ENCODE peak calls at places on chromosomes 12 and 14, in eight cellular contexts. X is HEK293T; S is GM12865; T is Right ventricle myocardium superior; O is NCI-H774; Y is CD4-positive, CD25-positive, alpha-beta regulatory T cell; V is substantia nigra; A is Caco-2. J is an unnamed sample.

GRCh38 chr12:48160807-48161206 is 3.5 kb upstream of the ASB8 start:
- DNase-seq in O (no peak), S (peak; percentile 45), Y (no peak), X (no peak), A (no peak), V (no peak), T (peak; percentile 58), J (no peak)

GRCh38 chr14:77189479-77189878 is 7.9 kb downstream of the TMEM63C start:
- DNase-seq in T (no peak), X (no peak), A (no peak), Y (no peak), O (no peak), S (no peak), V (no peak), J (no peak)

GRCh38 chr12:12427568-12427967 is 70.7 kb downstream of the BORCS5 start:
- DNase-seq in S (no peak), V (no peak), T (no peak), Y (no peak), A (no peak), O (no peak), X (no peak), J (no peak)

GRCh38 chr12:119864591-119864990 is 12.5 kb downstream of the CIT start:
- DNase-seq in A (no peak), T (no peak), X (no peak), Y (no peak), S (no peak), V (no peak), O (no peak), J (no peak)

GRCh38 chr12:128947199-128947598 is 93.9 kb downstream of the GLT1D1 start:
- DNase-seq in O (no peak), T (no peak), X (no peak), A (no peak), V (no peak), S (no peak), Y (no peak), J (no peak)

GRCh38 chr14:76695263-76695920 is 65.9 kb upstream of the VASH1 start:
- DNase-seq in V (no peak), S (no peak), O (no peak), Y (no peak), A (no peak), T (no peak), X (no peak), J (no peak)

GRCh38 chr14:62179367-62180018 is 417.3 kb downstream of the SNAPC1 start:
- DNase-seq in V (no peak), S (peak; percentile 70), Y (peak; percentile 43), O (peak; percentile 41), X (peak; percentile 66), T (no peak), A (peak; percentile 60), J (no peak)

GRCh38 chr12:115204957-115205754 is 521.2 kb upstream of the TBX3 start:
- DNase-seq in O (no peak), S (no peak), V (no peak), Y (no peak), T (no peak), X (no peak), A (no peak), J (no peak)

GRCh38 chr12:121773011-121773777 is 20.3 kb downstream of the RHOF start:
- DNase-seq in A (peak; percentile 86), T (peak; percentile 81), V (no peak), X (peak; percentile 87), S (peak; percentile 90), Y (peak; percentile 87), O (peak; percentile 34), J (no peak)

GRCh38 chr14:32724864-32725550 is 213.7 kb upstream of the NPAS3 start:
- DNase-seq in Y (no peak), O (no peak), A (no peak), V (no peak), X (peak; percentile 50), T (no peak), S (no peak), J (peak; percentile 63)

GRCh38 chr14:73457050-73457934 is 1.1 kb downstream of the NUMB start:
- DNase-seq in X (no peak), S (peak; percentile 38), O (no peak), Y (peak; percentile 17), T (peak; percentile 54), A (peak; percentile 60), V (no peak), J (no peak)

GRCh38 chr12:52873513-52873831 is 24.7 kb upstream of the KRT78 start:
- DNase-seq in X (no peak), O (peak; percentile 72), Y (no peak), S (no peak), T (no peak), V (no peak), A (no peak), J (no peak)

GRCh38 chr12:120367252-120367923 is 1.6 kb downstream of the MSI1 start:
- DNase-seq in O (no peak), V (no peak), Y (no peak), T (no peak), S (no peak), X (peak; percentile 55), A (peak; percentile 30), J (no peak)

GRCh38 chr12:72872488-72872887 is 600.3 kb downstream of the TRHDE start:
- DNase-seq in S (no peak), X (peak; percentile 11), A (no peak), T (no peak), Y (no peak), V (no peak), O (peak; percentile 89), J (no peak)

GRCh38 chr14:47044841-47045240 is 393.3 kb upstream of the RPL10L start:
- DNase-seq in O (peak; percentile 27), S (no peak), V (no peak), T (no peak), A (peak; percentile 41), X (peak; percentile 2), Y (no peak), J (no peak)

GRCh38 chr12:41368006-41368405 is 179.9 kb downstream of the PDZRN4 start:
- DNase-seq in T (no peak), A (no peak), Y (no peak), S (peak; percentile 7), O (no peak), X (peak; percentile 11), V (no peak), J (no peak)

J was measured in chondrocyte.